ENCODE peak calls at places on chromosomes 13 and 19, in ten cellular contexts. One of them, this sample, is unnamed. For H3K9me3, the result is how much of the 10 kb centered on the place peaks cover.

GRCh38 chr19:6772028-6772865 is at the start of gene VAV1:
- DNase-seq in colonic mucosa: peak
- DNase-seq in tibial artery: no peak
- DNase-seq in IMR-90: no peak
- DNase-seq in WERI-Rb-1: no peak
- DNase-seq in mammary epithelial cell: no peak
- DNase-seq in PC-3: no peak
- DNase-seq in T-helper 17 cell: peak
- DNase-seq in sigmoid colon: no peak
- DNase-seq in right cardiac atrium: peak
- DNase-seq in this sample: no peak

GRCh38 chr19:53958168-53958571 is 4.6 kb upstream of the CACNG8 start:
- DNase-seq in colonic mucosa: no peak
- DNase-seq in T-helper 17 cell: no peak
- DNase-seq in WERI-Rb-1: no peak
- DNase-seq in tibial artery: no peak
- DNase-seq in mammary epithelial cell: no peak
- DNase-seq in PC-3: no peak
- DNase-seq in IMR-90: no peak
- DNase-seq in sigmoid colon: no peak
- DNase-seq in right cardiac atrium: no peak
- DNase-seq in this sample: no peak

GRCh38 chr19:55305491-55305890 is 19.6 kb downstream of the TMEM150B start:
- DNase-seq in sigmoid colon: no peak
- DNase-seq in mammary epithelial cell: peak
- DNase-seq in IMR-90: no peak
- DNase-seq in T-helper 17 cell: peak
- DNase-seq in right cardiac atrium: no peak
- DNase-seq in WERI-Rb-1: peak
- DNase-seq in tibial artery: no peak
- DNase-seq in PC-3: peak
- DNase-seq in colonic mucosa: peak
- DNase-seq in this sample: peak

GRCh38 chr13:36914648-36915047 is 5.4 kb downstream of the SMAD9 start:
- DNase-seq in IMR-90: no peak
- DNase-seq in sigmoid colon: no peak
- DNase-seq in mammary epithelial cell: no peak
- DNase-seq in right cardiac atrium: no peak
- DNase-seq in WERI-Rb-1: no peak
- DNase-seq in colonic mucosa: no peak
- DNase-seq in tibial artery: no peak
- DNase-seq in PC-3: no peak
- DNase-seq in T-helper 17 cell: no peak
- DNase-seq in this sample: no peak

GRCh38 chr13:79987323-79987722 is 353.6 kb downstream of the SPRY2 start:
- DNase-seq in colonic mucosa: no peak
- DNase-seq in PC-3: peak
- DNase-seq in T-helper 17 cell: no peak
- DNase-seq in tibial artery: no peak
- DNase-seq in IMR-90: peak
- DNase-seq in WERI-Rb-1: no peak
- DNase-seq in sigmoid colon: no peak
- DNase-seq in right cardiac atrium: no peak
- DNase-seq in mammary epithelial cell: peak
- DNase-seq in this sample: no peak

GRCh38 chr13:113581871-113582270 is 2.7 kb upstream of the TFDP1 start:
- DNase-seq in WERI-Rb-1: peak
- DNase-seq in colonic mucosa: peak
- DNase-seq in PC-3: no peak
- DNase-seq in mammary epithelial cell: no peak
- DNase-seq in T-helper 17 cell: no peak
- DNase-seq in IMR-90: no peak
- DNase-seq in sigmoid colon: no peak
- DNase-seq in right cardiac atrium: no peak
- DNase-seq in tibial artery: no peak
- DNase-seq in this sample: no peak

GRCh38 chr19:46613525-46613924 is 11.4 kb downstream of the PTGIR start:
- DNase-seq in mammary epithelial cell: no peak
- DNase-seq in IMR-90: no peak
- DNase-seq in tibial artery: peak
- DNase-seq in PC-3: no peak
- DNase-seq in T-helper 17 cell: no peak
- DNase-seq in WERI-Rb-1: no peak
- DNase-seq in sigmoid colon: peak
- DNase-seq in colonic mucosa: no peak
- DNase-seq in right cardiac atrium: peak
- DNase-seq in this sample: no peak

GRCh38 chr19:39209196-39209595 is 5.1 kb upstream of the SYCN start:
- DNase-seq in T-helper 17 cell: no peak
- DNase-seq in right cardiac atrium: no peak
- DNase-seq in WERI-Rb-1: no peak
- DNase-seq in mammary epithelial cell: no peak
- DNase-seq in IMR-90: no peak
- DNase-seq in PC-3: no peak
- DNase-seq in colonic mucosa: no peak
- DNase-seq in tibial artery: no peak
- DNase-seq in sigmoid colon: no peak
- DNase-seq in this sample: no peak

GRCh38 chr13:110479648-110480047 is 81.9 kb downstream of the RAB20 start:
- DNase-seq in colonic mucosa: no peak
- DNase-seq in tibial artery: peak
- DNase-seq in WERI-Rb-1: no peak
- DNase-seq in IMR-90: no peak
- DNase-seq in PC-3: no peak
- DNase-seq in mammary epithelial cell: no peak
- DNase-seq in sigmoid colon: no peak
- DNase-seq in T-helper 17 cell: no peak
- DNase-seq in right cardiac atrium: peak
- DNase-seq in this sample: no peak

GRCh38 chr19:45216677-45217076 is 28.5 kb downstream of the EXOC3L2 start:
- DNase-seq in right cardiac atrium: no peak
- DNase-seq in T-helper 17 cell: no peak
- DNase-seq in tibial artery: no peak
- DNase-seq in sigmoid colon: no peak
- DNase-seq in colonic mucosa: no peak
- DNase-seq in PC-3: no peak
- DNase-seq in WERI-Rb-1: no peak
- DNase-seq in IMR-90: no peak
- DNase-seq in mammary epithelial cell: no peak
- DNase-seq in this sample: no peak
- H3K9me3 ChIP-seq in right cardiac atrium: under half
- H3K9me3 ChIP-seq in T-helper 17 cell: under half
- H3K9me3 ChIP-seq in tibial artery: under half
- H3K9me3 ChIP-seq in sigmoid colon: under half
- H3K9me3 ChIP-seq in colonic mucosa: under half
- H3K9me3 ChIP-seq in PC-3: under half
- H3K9me3 ChIP-seq in WERI-Rb-1: under half
- H3K9me3 ChIP-seq in IMR-90: under half
- H3K9me3 ChIP-seq in mammary epithelial cell: under half
- H3K9me3 ChIP-seq in this sample: under half

DNA sequence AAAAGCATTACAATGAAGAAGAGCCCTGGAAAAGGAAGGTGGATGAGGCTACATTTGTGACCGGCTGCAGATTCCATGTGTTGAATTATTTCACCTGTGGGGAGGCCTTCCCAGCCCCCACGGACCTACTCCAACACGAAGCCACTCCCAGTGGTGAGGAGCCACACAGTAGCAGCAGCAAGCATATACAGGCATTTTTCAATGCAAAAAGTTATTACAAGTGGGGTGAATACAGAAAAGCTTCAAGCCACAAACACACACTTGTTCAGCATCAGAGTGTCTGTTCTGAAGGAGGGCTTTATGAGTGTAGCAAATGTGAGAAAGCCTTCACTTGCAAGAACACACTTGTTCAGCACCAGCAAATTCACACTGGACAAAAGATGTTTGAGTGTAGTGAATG is 5.0 kb downstream of the ZNF551 start:
- DNase-seq in PC-3: no peak
- DNase-seq in colonic mucosa: no peak
- DNase-seq in WERI-Rb-1: no peak
- DNase-seq in sigmoid colon: peak
- DNase-seq in T-helper 17 cell: no peak
- DNase-seq in mammary epithelial cell: no peak
- DNase-seq in right cardiac atrium: no peak
- DNase-seq in IMR-90: no peak
- DNase-seq in tibial artery: no peak
- DNase-seq in this sample: no peak
- H3K9me3 ChIP-seq in PC-3: half or more
- H3K9me3 ChIP-seq in colonic mucosa: under half
- H3K9me3 ChIP-seq in WERI-Rb-1: under half
- H3K9me3 ChIP-seq in sigmoid colon: half or more
- H3K9me3 ChIP-seq in T-helper 17 cell: half or more
- H3K9me3 ChIP-seq in mammary epithelial cell: half or more
- H3K9me3 ChIP-seq in right cardiac atrium: under half
- H3K9me3 ChIP-seq in IMR-90: half or more
- H3K9me3 ChIP-seq in tibial artery: under half
- H3K9me3 ChIP-seq in this sample: half or more

GRCh38 chr19:12145348-12145747 is 5.2 kb upstream of the ZNF20 start:
- DNase-seq in T-helper 17 cell: no peak
- DNase-seq in mammary epithelial cell: no peak
- DNase-seq in tibial artery: no peak
- DNase-seq in IMR-90: no peak
- DNase-seq in WERI-Rb-1: no peak
- DNase-seq in right cardiac atrium: no peak
- DNase-seq in colonic mucosa: no peak
- DNase-seq in sigmoid colon: no peak
- DNase-seq in PC-3: no peak
- DNase-seq in this sample: no peak
- H3K9me3 ChIP-seq in T-helper 17 cell: under half
- H3K9me3 ChIP-seq in mammary epithelial cell: under half
- H3K9me3 ChIP-seq in tibial artery: under half
- H3K9me3 ChIP-seq in IMR-90: under half
- H3K9me3 ChIP-seq in WERI-Rb-1: under half
- H3K9me3 ChIP-seq in right cardiac atrium: under half
- H3K9me3 ChIP-seq in colonic mucosa: under half
- H3K9me3 ChIP-seq in sigmoid colon: under half
- H3K9me3 ChIP-seq in PC-3: under half
- H3K9me3 ChIP-seq in this sample: half or more

GRCh38 chr19:44236384-44236783 is 23.3 kb upstream of the ZNF233 start:
- DNase-seq in mammary epithelial cell: no peak
- DNase-seq in tibial artery: no peak
- DNase-seq in colonic mucosa: no peak
- DNase-seq in T-helper 17 cell: no peak
- DNase-seq in sigmoid colon: no peak
- DNase-seq in right cardiac atrium: no peak
- DNase-seq in PC-3: no peak
- DNase-seq in IMR-90: no peak
- DNase-seq in WERI-Rb-1: no peak
- DNase-seq in this sample: no peak

GRCh38 chr19:44228318-44228717 is 16.0 kb downstream of the ZNF227 start:
- DNase-seq in sigmoid colon: no peak
- DNase-seq in IMR-90: no peak
- DNase-seq in WERI-Rb-1: no peak
- DNase-seq in mammary epithelial cell: no peak
- DNase-seq in colonic mucosa: no peak
- DNase-seq in T-helper 17 cell: no peak
- DNase-seq in right cardiac atrium: no peak
- DNase-seq in PC-3: no peak
- DNase-seq in tibial artery: no peak
- DNase-seq in this sample: no peak

DNA sequence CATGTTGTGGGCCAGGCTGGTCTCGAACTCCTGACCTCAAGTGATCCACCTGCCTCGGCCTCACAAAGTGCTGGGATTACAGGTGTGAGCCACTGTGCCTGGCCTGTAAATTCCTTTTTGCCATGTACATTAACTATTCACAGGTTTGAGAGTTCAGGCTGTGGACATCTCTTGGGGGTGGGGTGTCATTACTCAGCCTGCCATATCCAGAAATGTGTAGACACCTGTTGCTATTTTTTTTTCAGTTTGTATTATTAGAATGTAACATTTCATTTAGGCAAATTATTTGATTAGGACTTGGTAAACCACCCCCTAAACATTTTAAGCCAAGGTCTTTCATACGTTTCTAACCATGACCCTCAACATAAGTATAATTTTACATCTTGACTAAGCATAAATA is 20.5 kb downstream of the ZNF227 start:
- DNase-seq in WERI-Rb-1: no peak
- DNase-seq in sigmoid colon: no peak
- DNase-seq in colonic mucosa: no peak
- DNase-seq in tibial artery: no peak
- DNase-seq in mammary epithelial cell: no peak
- DNase-seq in T-helper 17 cell: no peak
- DNase-seq in PC-3: no peak
- DNase-seq in IMR-90: no peak
- DNase-seq in right cardiac atrium: no peak
- DNase-seq in this sample: no peak
- H3K9me3 ChIP-seq in WERI-Rb-1: under half
- H3K9me3 ChIP-seq in sigmoid colon: half or more
- H3K9me3 ChIP-seq in colonic mucosa: under half
- H3K9me3 ChIP-seq in tibial artery: under half
- H3K9me3 ChIP-seq in mammary epithelial cell: under half
- H3K9me3 ChIP-seq in T-helper 17 cell: half or more
- H3K9me3 ChIP-seq in PC-3: under half
- H3K9me3 ChIP-seq in IMR-90: under half
- H3K9me3 ChIP-seq in right cardiac atrium: under half
- H3K9me3 ChIP-seq in this sample: under half

GRCh38 chr19:15666883-15667282 is 6.0 kb upstream of the CYP4F12 start:
- DNase-seq in colonic mucosa: peak
- DNase-seq in tibial artery: no peak
- DNase-seq in T-helper 17 cell: no peak
- DNase-seq in mammary epithelial cell: no peak
- DNase-seq in sigmoid colon: no peak
- DNase-seq in PC-3: no peak
- DNase-seq in IMR-90: no peak
- DNase-seq in WERI-Rb-1: no peak
- DNase-seq in right cardiac atrium: no peak
- DNase-seq in this sample: no peak
- H3K9me3 ChIP-seq in colonic mucosa: under half
- H3K9me3 ChIP-seq in tibial artery: under half
- H3K9me3 ChIP-seq in T-helper 17 cell: under half
- H3K9me3 ChIP-seq in mammary epithelial cell: under half
- H3K9me3 ChIP-seq in sigmoid colon: under half
- H3K9me3 ChIP-seq in PC-3: under half
- H3K9me3 ChIP-seq in IMR-90: under half
- H3K9me3 ChIP-seq in WERI-Rb-1: under half
- H3K9me3 ChIP-seq in right cardiac atrium: under half
- H3K9me3 ChIP-seq in this sample: under half

GRCh38 chr13:78298657-78299056 is 304.7 kb downstream of the POU4F1 start:
- DNase-seq in colonic mucosa: no peak
- DNase-seq in mammary epithelial cell: peak
- DNase-seq in tibial artery: no peak
- DNase-seq in WERI-Rb-1: no peak
- DNase-seq in T-helper 17 cell: no peak
- DNase-seq in sigmoid colon: no peak
- DNase-seq in right cardiac atrium: no peak
- DNase-seq in PC-3: peak
- DNase-seq in IMR-90: no peak
- DNase-seq in this sample: no peak
- H3K9me3 ChIP-seq in colonic mucosa: under half
- H3K9me3 ChIP-seq in mammary epithelial cell: under half
- H3K9me3 ChIP-seq in tibial artery: under half
- H3K9me3 ChIP-seq in WERI-Rb-1: under half
- H3K9me3 ChIP-seq in T-helper 17 cell: under half
- H3K9me3 ChIP-seq in sigmoid colon: under half
- H3K9me3 ChIP-seq in right cardiac atrium: under half
- H3K9me3 ChIP-seq in PC-3: under half
- H3K9me3 ChIP-seq in IMR-90: under half
- H3K9me3 ChIP-seq in this sample: under half

GRCh38 chr19:27681972-27682371 is 1531.0 kb downstream of the UQCRFS1 start:
- DNase-seq in WERI-Rb-1: no peak
- DNase-seq in right cardiac atrium: no peak
- DNase-seq in colonic mucosa: no peak
- DNase-seq in mammary epithelial cell: no peak
- DNase-seq in sigmoid colon: no peak
- DNase-seq in tibial artery: no peak
- DNase-seq in T-helper 17 cell: no peak
- DNase-seq in PC-3: no peak
- DNase-seq in IMR-90: no peak
- DNase-seq in this sample: no peak
- H3K9me3 ChIP-seq in WERI-Rb-1: under half
- H3K9me3 ChIP-seq in right cardiac atrium: under half
- H3K9me3 ChIP-seq in colonic mucosa: under half
- H3K9me3 ChIP-seq in mammary epithelial cell: under half
- H3K9me3 ChIP-seq in sigmoid colon: under half
- H3K9me3 ChIP-seq in tibial artery: under half
- H3K9me3 ChIP-seq in T-helper 17 cell: under half
- H3K9me3 ChIP-seq in PC-3: under half
- H3K9me3 ChIP-seq in IMR-90: under half
- H3K9me3 ChIP-seq in this sample: under half

This sample was measured in MG63.